ENCODE peak calls at places on chromosomes 4 and X, in four cellular contexts. L is breast epithelium, W is MM.1S, E is cardiac muscle cell. M is an unnamed sample. For H3K36me3, the result is how much of the 10 kb centered on the place peaks cover.

GRCh38 chr4:2025817-2026216 is 17.0 kb upstream of the NELFA start:
- DNase-seq in L (no peak), W (no peak), E (no peak), M (no peak)

GRCh38 chr4:168562021-168562691 is 65.3 kb downstream of the PALLD start:
- DNase-seq in L (no peak), W (no peak), E (no peak), M (no peak)

GRCh38 chrX:30941898-30942297 is 52.8 kb upstream of the TAB3 start:
- DNase-seq in L (no peak), W (no peak), E (no peak), M (no peak)

GRCh38 chrX:1118572-1119199 is 93.8 kb downstream of the CRLF2 start:
- DNase-seq in L (no peak), W (peak), E (no peak), M (no peak)

GRCh38 chrX:53605004-53605403 is 81.5 kb downstream of the HUWE1 start:
- DNase-seq in L (no peak), W (no peak), E (no peak), M (no peak)

GRCh38 chr4:77375866-77376607 is 219.0 kb downstream of the CCNG2 start:
- DNase-seq in L (no peak), W (no peak), E (no peak), M (no peak)

GRCh38 chr4:113112341-113112978 is 63.0 kb downstream of the ANK2 start:
- DNase-seq in L (no peak), W (no peak), E (no peak), M (no peak)

GRCh38 chr4:152713951-152714705 is 34.3 kb upstream of the TMEM154 start:
- DNase-seq in L (no peak), W (no peak), E (no peak), M (no peak)

GRCh38 chr4:102759835-102760644 is 728 bp downstream of the MANBA start:
- DNase-seq in L (no peak), W (no peak), E (peak), M (no peak)

GRCh38 chr4:9792381-9792780 is 10.9 kb downstream of the DRD5 start:
- DNase-seq in L (no peak), W (no peak), E (no peak), M (no peak)

GRCh38 chr4:94758141-94758699 is 465 bp downstream of the BMPR1B start:
- DNase-seq in L (no peak), W (no peak), E (no peak), M (no peak)

GRCh38 chr4:8696369-8697127 is 104.0 kb downstream of the CPZ start:
- DNase-seq in L (no peak), W (no peak), E (no peak), M (no peak)

GRCh38 chr4:70704333-70705145 is 16.2 kb downstream of the UTP3 start:
- DNase-seq in L (peak), W (peak), E (peak), M (peak)

GRCh38 chrX:85927740-85928139 is 119.6 kb downstream of the CHM start:
- DNase-seq in L (no peak), W (no peak), E (no peak), M (no peak)

GRCh38 chr4:140595065-140595464 is 26.3 kb upstream of the UCP1 start:
- DNase-seq in L (no peak), W (peak), E (peak), M (no peak)

GRCh38 chrX:7127058-7127457 is 20.5 kb upstream of the STS start:
- DNase-seq in L (no peak), W (no peak), E (peak), M (no peak)

GRCh38 chr4:52103314-52103713 is 52.2 kb downstream of the SPATA18 start:
- DNase-seq in L (no peak), W (no peak), E (peak), M (no peak)

GRCh38 chr4:178599521-178599920 is 1157.3 kb upstream of the AGA start:
- DNase-seq in L (no peak), W (no peak), E (peak), M (no peak)

GRCh38 chrX:23784487-23785301 is 1.7 kb downstream of the SAT1 start:
- DNase-seq in L (no peak), W (no peak), E (no peak), M (no peak)

GRCh38 chr4:7506119-7506518 is 71.4 kb upstream of the PSAPL1 start:
- DNase-seq in L (no peak), W (no peak), E (no peak), M (no peak)

GRCh38 chr4:39706334-39706733 is 8.4 kb downstream of the UBE2K start:
- DNase-seq in L (peak), W (no peak), E (no peak), M (peak)

GRCh38 chr4:123093247-123093646 is 170.8 kb upstream of the NUDT6 start:
- DNase-seq in L (no peak), W (no peak), E (no peak), M (no peak)

GRCh38 chr4:96677499-96677898 is 837.6 kb downstream of the PDHA2 start:
- DNase-seq in L (no peak), W (no peak), E (no peak), M (no peak)

GRCh38 chrX:110795645-110796510 is at the start of gene CHRDL1:
- DNase-seq in L (no peak), W (peak), E (peak), M (no peak)

GRCh38 chr4:80192937-80193336 is 4.4 kb upstream of the PRDM8 start:
- DNase-seq in L (no peak), W (no peak), E (no peak), M (no peak)

GRCh38 chr4:158209825-158210807 is at the start of gene TMEM144:
- DNase-seq in L (peak), W (peak), E (peak), M (peak)

DNA sequence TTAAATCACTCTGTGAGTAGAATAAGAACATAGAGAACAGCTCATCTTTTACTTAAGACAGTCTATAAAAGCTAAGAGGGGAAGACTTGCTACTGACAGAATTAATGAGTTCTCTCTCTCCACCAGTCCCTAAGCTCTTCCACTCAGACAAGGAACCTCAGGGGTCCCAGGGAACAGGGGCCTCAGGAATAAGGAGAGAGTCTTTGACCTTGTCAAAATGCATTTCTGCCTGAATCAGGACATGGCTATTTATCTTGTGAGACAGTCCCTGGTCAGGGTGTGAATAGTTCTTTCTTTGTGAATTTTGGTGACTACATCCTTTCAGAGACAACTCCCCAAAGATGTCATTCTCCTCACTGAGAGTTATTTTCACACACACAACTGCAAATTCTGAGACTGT is 218.7 kb upstream of the HS3ST1 start:
- DNase-seq in L (no peak), W (no peak), E (no peak), M (no peak)
- H3K27ac ChIP-seq in L (no peak), W (no peak), E (no peak), M (no peak)

DNA sequence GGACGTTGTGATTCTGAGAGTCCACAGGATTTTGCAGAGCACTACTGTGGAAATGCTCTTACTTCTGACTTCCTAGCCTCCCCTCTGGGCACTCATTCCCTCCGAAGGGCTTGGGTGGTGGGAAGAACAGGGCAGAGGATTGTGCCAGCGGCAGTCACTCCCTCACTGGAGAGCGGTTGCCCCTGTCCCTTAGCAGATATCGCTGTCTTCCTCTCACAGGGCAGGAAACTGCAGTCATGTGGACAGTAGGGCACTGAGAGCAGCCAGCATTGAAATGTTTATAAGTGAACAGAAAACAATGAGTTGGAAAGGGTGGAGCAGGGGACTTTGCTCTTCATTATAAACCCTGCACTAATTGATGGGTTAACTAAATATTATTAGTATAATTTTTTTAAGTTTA is 24.7 kb upstream of the SGMS2 start:
- DNase-seq in L (no peak), W (no peak), E (no peak), M (no peak)
- H3K4me3 ChIP-seq in L (peak), W (no peak), E (no peak), M (no peak)

GRCh38 chr4:54041100-54041499 is 23.3 kb downstream of the CHIC2 start:
- DNase-seq in L (no peak), W (no peak), E (no peak), M (no peak)
- H3K36me3 ChIP-seq in L (under half), W (under half), E (under half), M (under half)

GRCh38 chr4:166700592-166700991 is 533.7 kb downstream of the SPOCK3 start:
- DNase-seq in L (no peak), W (no peak), E (no peak), M (no peak)
- H3K27ac ChIP-seq in L (no peak), W (no peak), E (no peak), M (no peak)